ENCODE peak calls at places on chromosomes 6 and 20, in seven cellular contexts. N is GM12878, T is SK-N-SH, S is endothelial cell of umbilical vein, E is GM23338, U is K562, R is H1. V is an unnamed sample.

GRCh38 chr20:22389836-22390542 is 194.4 kb downstream of the FOXA2 start:
- DNase-seq in N (no peak), T (no peak), S (no peak), E (peak), U (peak), R (no peak), V (peak)

GRCh38 chr6:64217721-64218603 is 582.4 kb downstream of the PHF3 start:
- DNase-seq in N (peak), T (no peak), S (no peak), E (no peak), U (no peak), R (no peak), V (no peak)

GRCh38 chr6:44657201-44657824 is 269.8 kb downstream of the CDC5L start:
- DNase-seq in N (no peak), T (no peak), S (no peak), E (peak), U (no peak), R (no peak), V (no peak)

GRCh38 chr20:59004493-59004762 is 2.6 kb downstream of the CTSZ start:
- DNase-seq in N (no peak), T (no peak), S (no peak), E (no peak), U (no peak), R (no peak), V (no peak)

GRCh38 chr6:56842602-56843475 is 112.1 kb upstream of the BEND6 start:
- DNase-seq in N (no peak), T (peak), S (peak), E (peak), U (no peak), R (peak), V (no peak)

GRCh38 chr20:57716893-57717292 is 7.1 kb upstream of the PMEPA1 start:
- DNase-seq in N (no peak), T (no peak), S (no peak), E (no peak), U (no peak), R (no peak), V (no peak)

GRCh38 chr6:37021356-37022129 is 16.1 kb downstream of the FGD2 start:
- DNase-seq in N (no peak), T (no peak), S (peak), E (peak), U (no peak), R (no peak), V (no peak)

GRCh38 chr20:8127553-8128255 is 4.4 kb upstream of the PLCB1 start:
- DNase-seq in N (peak), T (no peak), S (no peak), E (no peak), U (no peak), R (no peak), V (no peak)

GRCh38 chr6:22737331-22737730 is 168.0 kb downstream of the HDGFL1 start:
- DNase-seq in N (peak), T (no peak), S (peak), E (peak), U (no peak), R (peak), V (peak)

GRCh38 chr20:57080796-57081195 is 185.6 kb downstream of the BMP7 start:
- DNase-seq in N (no peak), T (no peak), S (no peak), E (no peak), U (no peak), R (no peak), V (no peak)

GRCh38 chr20:3687655-3688054 is 5.8 kb upstream of the ADAM33 start:
- DNase-seq in N (no peak), T (no peak), S (peak), E (peak), U (peak), R (no peak), V (peak)

GRCh38 chr20:58868795-58869194 is 16.3 kb downstream of the GNAS start:
- DNase-seq in N (no peak), T (no peak), S (no peak), E (peak), U (no peak), R (no peak), V (no peak)

GRCh38 chr6:27472182-27472616 is 706 bp downstream of the ZNF184 start:
- DNase-seq in N (peak), T (peak), S (peak), E (peak), U (peak), R (no peak), V (peak)

GRCh38 chr20:37697314-37697713 is 3.5 kb downstream of the CTNNBL1 start:
- DNase-seq in N (peak), T (no peak), S (no peak), E (no peak), U (no peak), R (no peak), V (no peak)

GRCh38 chr6:130934848-130935585 is 107.8 kb downstream of the SMLR1 start:
- DNase-seq in N (no peak), T (no peak), S (no peak), E (no peak), U (no peak), R (no peak), V (no peak)

GRCh38 chr6:13302751-13303667 is 25.3 kb downstream of the TBC1D7 start:
- DNase-seq in N (peak), T (no peak), S (peak), E (no peak), U (peak), R (peak), V (peak)

GRCh38 chr6:128827675-128828464 is 55.1 kb upstream of the LAMA2 start:
- DNase-seq in N (no peak), T (no peak), S (no peak), E (no peak), U (no peak), R (no peak), V (no peak)

GRCh38 chr20:9514461-9515210 is at the start of gene LAMP5:
- DNase-seq in N (no peak), T (peak), S (peak), E (peak), U (no peak), R (peak), V (no peak)
- H3K4me2 ChIP-seq in N (peak), T (peak), S (no peak), E (peak), U (no peak), R (peak), V (no peak)

DNA sequence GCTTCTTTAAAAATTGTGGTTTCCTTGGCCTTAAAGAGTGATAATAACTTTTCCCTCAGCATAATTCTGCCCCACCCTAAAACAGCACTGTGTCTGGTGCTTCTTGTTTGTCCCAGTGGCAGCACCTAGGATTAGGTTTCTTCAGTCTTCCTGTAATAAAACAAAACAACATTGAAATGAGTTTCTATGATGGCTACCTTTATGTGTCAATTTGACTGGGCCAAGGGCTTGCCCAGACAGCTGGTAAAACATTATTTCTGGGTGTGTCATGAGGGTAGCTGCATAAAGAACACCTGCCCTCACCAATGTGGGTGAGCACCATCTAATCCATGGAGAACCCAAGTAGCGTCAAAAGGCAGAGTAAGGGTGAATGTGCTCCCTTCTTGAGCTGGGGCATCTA is 117.8 kb downstream of the QRSL1 start:
- DNase-seq in N (no peak), T (no peak), S (no peak), E (no peak), U (no peak), R (no peak), V (no peak)
- H3K27ac ChIP-seq in N (no peak), T (no peak), S (no peak), E (no peak), U (no peak), R (no peak), V (no peak)

GRCh38 chr20:36550797-36551299 is 9.5 kb downstream of the MYL9 start:
- DNase-seq in N (no peak), T (no peak), S (no peak), E (no peak), U (no peak), R (no peak), V (no peak)
- TF ChIP-seq POLR2AphosphoS5 in N (no peak), T (no peak), S (no peak), E (no peak), U (no peak), R (no peak), V (no peak)

GRCh38 chr20:848218-848617 is 14.7 kb downstream of the FAM110A start:
- DNase-seq in N (no peak), T (no peak), S (no peak), E (no peak), U (no peak), R (no peak), V (no peak)
- H3K4me2 ChIP-seq in N (no peak), T (no peak), S (no peak), E (no peak), U (no peak), R (no peak), V (no peak)

DNA sequence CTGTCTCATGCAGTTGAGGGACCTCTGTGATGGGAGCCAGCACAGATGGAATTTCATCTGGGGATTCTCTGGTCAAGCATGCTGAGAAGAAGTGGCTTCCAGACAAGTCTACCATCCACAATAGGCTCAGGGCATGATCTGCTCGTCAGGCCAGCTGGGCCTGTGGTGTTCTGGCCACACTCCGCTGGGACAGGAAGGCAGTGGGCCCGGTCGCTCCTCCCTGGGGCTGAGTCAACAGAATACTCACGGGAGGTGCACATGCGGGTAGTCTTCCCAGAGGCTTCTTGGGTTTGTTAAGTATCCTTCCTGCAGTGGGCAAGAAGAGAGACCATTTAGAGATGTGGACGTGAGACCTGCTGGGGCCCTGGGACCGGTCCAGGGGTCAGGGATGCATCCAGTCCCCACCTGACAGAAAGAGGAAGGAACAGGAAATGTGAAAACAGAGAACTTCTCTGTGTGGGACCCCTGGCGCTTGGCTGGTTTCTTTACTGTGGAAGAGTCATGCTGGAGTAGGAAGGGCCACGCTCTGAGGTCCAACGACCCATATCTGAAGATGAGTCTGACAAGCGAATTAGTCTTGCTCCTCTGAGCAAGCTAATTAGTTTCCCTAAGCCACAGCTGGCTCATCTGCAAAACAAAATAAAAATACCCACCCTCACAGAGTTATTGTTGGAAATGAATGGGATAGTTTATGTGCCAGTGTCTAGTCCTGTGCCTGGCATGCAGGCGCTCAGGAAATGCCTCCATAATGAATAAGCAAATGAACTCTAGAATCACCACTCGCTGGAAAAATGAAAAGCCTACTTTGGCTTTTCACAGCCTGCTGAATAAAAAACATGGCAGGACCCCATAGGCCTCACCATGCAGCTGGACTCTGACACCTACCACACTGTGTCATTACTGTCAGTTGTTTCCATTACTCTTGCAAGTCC is 67.3 kb downstream of the TRAM2 start:
- DNase-seq in N (no peak), T (no peak), S (peak), E (no peak), U (no peak), R (no peak), V (no peak)
- H3K27ac ChIP-seq in N (no peak), T (peak), S (peak), E (no peak), U (no peak), R (no peak), V (no peak)

DNA sequence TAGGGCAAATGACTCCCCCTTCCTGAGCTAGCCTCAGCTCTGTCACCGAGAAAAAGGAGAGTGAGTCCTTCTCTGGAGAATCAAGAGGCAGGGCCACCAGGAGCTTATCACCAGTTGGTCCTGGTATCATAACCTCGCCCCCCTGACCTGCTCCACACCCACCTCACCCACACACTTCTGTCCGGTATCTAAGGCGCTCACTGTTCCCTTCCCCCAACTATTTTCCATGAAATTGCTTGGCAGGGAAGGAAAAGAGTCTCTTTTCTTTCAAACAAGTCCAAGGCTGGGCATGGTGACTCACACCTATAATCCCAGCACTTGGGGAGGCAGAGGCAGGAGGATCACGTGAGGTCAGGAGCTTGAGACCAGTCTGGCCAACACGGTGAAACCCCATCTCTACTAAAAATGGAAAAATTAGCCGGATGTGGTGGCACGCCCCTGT is 77.6 kb downstream of the ZMYND8 start:
- DNase-seq in N (no peak), T (no peak), S (peak), E (no peak), U (peak), R (no peak), V (peak)
- TF ChIP-seq POLR2AphosphoS5 in N (no peak), T (no peak), S (no peak), E (no peak), U (peak), R (no peak), V (peak)

V was measured in HCT116.